ENCODE peak calls at places on chromosome 16, in nine cellular contexts. E is A549, K is IMR-90, Z is heart left ventricle, Q is tibial nerve, J is stomach, B is adrenal gland, G is transverse colon, H is lower leg skin. T is an unnamed sample.

GRCh38 chr16:66932076-66932475 is 2.1 kb downstream of the CIAO2B start:
- DNase-seq in H (no peak), Q (no peak), J (peak), B (no peak), K (no peak), E (no peak), G (no peak), Z (no peak), T (no peak)

GRCh38 chr16:74111583-74111982 is 185.0 kb upstream of the PSMD7 start:
- DNase-seq in H (no peak), B (no peak), J (no peak), Q (no peak), G (no peak), Z (no peak), E (no peak), K (no peak), T (no peak)

GRCh38 chr16:25014500-25015147 is 545 bp downstream of the ARHGAP17 start:
- DNase-seq in J (peak), G (peak), Z (peak), K (peak), H (no peak), B (peak), Q (no peak), E (peak), T (no peak)

GRCh38 chr16:55046513-55046912 is 115.8 kb downstream of the IRX5 start:
- DNase-seq in Z (no peak), H (no peak), G (no peak), E (no peak), J (no peak), B (no peak), K (no peak), Q (no peak), T (no peak)

GRCh38 chr16:87017388-87018012 is 299.7 kb downstream of the C16orf95 start:
- DNase-seq in G (no peak), K (peak), Q (no peak), Z (no peak), J (no peak), H (no peak), E (peak), B (no peak), T (peak)

GRCh38 chr16:48117217-48118105 is 38.3 kb downstream of the ABCC12 start:
- DNase-seq in E (peak), K (no peak), H (no peak), G (peak), B (peak), Z (no peak), Q (no peak), J (no peak), T (peak)

GRCh38 chr16:80932725-80933124 is 74.0 kb downstream of the CMC2 start:
- DNase-seq in J (peak), B (peak), Z (peak), E (peak), K (peak), Q (no peak), H (peak), G (peak), T (peak)

GRCh38 chr16:35188288-35189155 is 1729.1 kb downstream of the TP53TG3F start:
- DNase-seq in Q (no peak), E (peak), G (no peak), Z (no peak), H (no peak), K (no peak), B (no peak), J (no peak), T (no peak)

GRCh38 chr16:49602201-49603041 is 228.8 kb downstream of the C16orf78 start:
- DNase-seq in G (no peak), Q (no peak), K (no peak), J (peak), Z (no peak), H (no peak), E (no peak), B (peak), T (no peak)

GRCh38 chr16:11152205-11152604 is 103.8 kb downstream of the SOCS1 start:
- DNase-seq in G (no peak), B (no peak), J (no peak), Z (no peak), K (no peak), Q (no peak), H (no peak), E (no peak), T (no peak)

GRCh38 chr16:29820730-29821662 is 734 bp downstream of the MVP start:
- DNase-seq in J (peak), H (no peak), G (peak), Z (peak), K (no peak), Q (no peak), E (peak), B (peak), T (no peak)

GRCh38 chr16:24507959-24508358 is 31.4 kb upstream of the RBBP6 start:
- DNase-seq in Z (no peak), H (no peak), J (no peak), E (no peak), B (no peak), K (no peak), Q (no peak), G (no peak), T (no peak)

GRCh38 chr16:81071816-81072215 is 5.2 kb downstream of the C16orf46 start:
- DNase-seq in K (peak), Q (no peak), H (no peak), E (peak), Z (no peak), G (no peak), B (no peak), J (no peak), T (peak)

GRCh38 chr16:26273607-26274006 is 581.8 kb downstream of the HS3ST4 start:
- DNase-seq in E (no peak), Z (no peak), J (no peak), G (no peak), Q (no peak), K (no peak), H (no peak), B (no peak), T (no peak)

GRCh38 chr16:26269663-26270062 is 577.9 kb downstream of the HS3ST4 start:
- DNase-seq in B (no peak), G (no peak), K (no peak), E (no peak), H (no peak), J (no peak), Q (no peak), Z (no peak), T (no peak)
- TF ChIP-seq POLR2A in B (no peak), G (no peak), K (no peak), E (no peak), H (no peak), J (no peak), Q (no peak), Z (no peak), T (no peak)

GRCh38 chr16:77433146-77433545 is 1.7 kb downstream of the ADAMTS18 start:
- DNase-seq in E (no peak), Q (no peak), G (no peak), B (no peak), K (no peak), H (no peak), Z (no peak), J (no peak), T (no peak)
- TF ChIP-seq POLR2A in E (no peak), Q (no peak), G (no peak), B (no peak), K (no peak), H (no peak), Z (no peak), J (no peak), T (no peak)

GRCh38 chr16:269061-269796 is 6.5 kb downstream of the RGS11 start:
- DNase-seq in G (no peak), J (no peak), H (no peak), E (no peak), K (no peak), Q (no peak), Z (no peak), B (no peak), T (no peak)
- TF ChIP-seq POLR2A in G (no peak), J (no peak), H (no peak), E (no peak), K (no peak), Q (no peak), Z (no peak), B (no peak), T (no peak)

DNA sequence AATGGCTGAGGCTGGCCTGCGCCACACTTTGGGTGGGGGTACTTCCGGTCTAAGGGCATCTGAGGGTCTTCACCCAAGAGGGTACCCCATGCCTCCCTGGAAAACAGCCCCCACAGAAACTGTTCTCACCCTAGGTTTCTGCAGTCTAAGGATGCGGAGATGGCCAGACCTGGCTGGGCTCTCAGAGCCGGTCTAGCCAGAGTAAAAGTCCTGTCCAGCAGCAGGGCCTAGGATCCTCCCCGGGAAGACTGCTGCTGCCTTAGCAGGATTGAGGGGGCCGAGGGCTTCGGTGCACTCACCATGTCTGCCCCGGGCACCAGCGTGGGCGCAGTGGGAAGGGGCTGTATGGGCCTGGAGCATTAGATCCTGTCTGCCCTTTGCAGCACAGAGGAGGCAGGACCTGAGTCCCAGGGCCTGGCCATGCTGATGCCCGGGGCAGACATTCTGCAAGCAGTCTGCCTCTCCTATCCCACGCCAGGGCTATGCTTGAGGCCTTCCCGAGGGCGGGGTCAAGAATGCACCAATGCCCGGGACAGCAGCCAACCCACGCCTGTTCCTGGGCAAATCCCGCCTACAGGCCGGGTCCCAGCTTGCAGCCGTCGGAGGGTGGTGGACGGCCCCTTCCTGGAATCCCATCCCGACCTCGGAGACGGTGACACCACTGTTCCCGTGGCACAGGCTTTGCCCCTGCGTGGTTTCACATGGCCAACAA is 54.7 kb downstream of the CBFA2T3 start:
- DNase-seq in B (peak), K (peak), Q (peak), G (peak), Z (peak), E (peak), H (peak), J (peak), T (peak)
- TF ChIP-seq POLR2A in B (peak), K (no peak), Q (no peak), G (no peak), Z (no peak), E (no peak), H (no peak), J (no peak), T (no peak)

DNA sequence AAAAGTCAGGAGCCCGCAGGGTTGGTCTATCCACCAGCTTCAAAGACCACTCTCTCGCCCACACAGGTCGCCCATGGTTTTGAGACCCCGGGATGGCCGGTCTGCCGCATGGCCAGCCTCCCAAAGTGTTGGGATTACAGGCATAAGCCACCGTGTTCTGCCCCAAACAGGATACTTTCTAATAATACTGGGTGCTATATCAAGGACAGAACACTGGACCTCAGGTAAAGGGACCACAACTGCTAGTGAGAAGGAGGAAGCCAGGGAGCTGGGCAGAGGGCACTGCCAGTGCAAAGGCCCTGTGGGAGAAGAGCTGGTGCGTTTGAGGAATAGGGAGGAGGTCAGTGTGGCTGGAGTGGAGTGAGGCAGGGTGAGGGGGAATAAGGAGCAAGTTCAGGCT is 34.1 kb downstream of the IL21R start:
- DNase-seq in B (no peak), Q (no peak), E (no peak), G (no peak), K (no peak), Z (peak), J (no peak), H (peak), T (no peak)
- TF ChIP-seq POLR2A in B (no peak), Q (no peak), E (no peak), G (no peak), K (no peak), Z (no peak), J (no peak), H (no peak), T (no peak)

DNA sequence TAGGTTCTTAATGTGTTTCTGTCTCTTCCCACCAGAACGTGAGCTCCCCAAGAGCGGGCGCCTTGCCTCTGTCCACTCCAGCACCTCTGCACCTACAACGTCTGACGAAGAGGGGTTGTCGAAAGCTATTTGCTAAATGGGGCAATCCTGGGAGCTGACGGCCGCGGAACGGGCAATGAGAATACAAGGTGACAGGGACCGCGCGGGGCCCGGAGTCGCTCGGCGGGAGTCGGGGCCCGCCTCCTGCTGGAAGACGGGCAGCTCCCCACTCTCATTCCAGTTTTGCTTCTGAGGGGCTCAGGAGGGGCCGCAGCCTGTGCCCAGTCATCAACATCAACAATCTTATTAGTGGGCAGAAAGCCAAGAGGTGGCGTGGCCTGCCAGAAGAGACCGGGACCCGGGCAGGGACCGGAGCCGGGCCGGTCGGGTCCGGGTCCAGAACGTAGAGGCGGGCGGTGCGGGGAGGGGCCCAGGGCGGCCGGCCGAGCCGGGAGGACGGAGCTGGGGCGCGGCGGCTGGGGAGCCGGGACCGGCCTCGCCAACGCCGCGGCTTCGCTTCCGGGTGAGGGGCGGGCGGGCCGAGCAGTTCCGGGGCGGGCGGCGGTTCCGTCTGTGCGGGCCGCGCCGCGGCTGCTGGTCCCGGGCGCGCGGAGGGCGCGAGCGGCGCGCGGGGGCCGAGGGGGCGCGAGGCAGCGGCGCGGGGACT is at the start of gene MOSMO:
- DNase-seq in Q (peak), Z (peak), H (peak), K (peak), B (peak), E (peak), G (peak), J (peak), T (peak)
- TF ChIP-seq POLR2A in Q (peak), Z (no peak), H (no peak), K (peak), B (peak), E (peak), G (peak), J (no peak), T (peak)

T was measured in H54.